ENCODE peak calls at places on chromosomes 6 and 20, in five cellular contexts. I is aorta; E is activated naive CD8-positive, alpha-beta T cell treated with anti-CD3 and anti-CD28 coated beads, Interleukin-2, amount 50 U/mL, for 24 hours; Q is left lung; N is esophagus mucosa. Z is an unnamed sample.

GRCh38 chr20:21557246-21557982 is 43.5 kb upstream of the NKX2-2 start:
- ATAC-seq in I (no peak), E (peak), N (no peak), Q (no peak), Z (peak)

GRCh38 chr20:53643031-53643832 is 49.6 kb upstream of the ZNF217 start:
- ATAC-seq in N (peak), E (peak), I (peak), Q (peak), Z (peak)

GRCh38 chr6:87274660-87275273 is 47.6 kb upstream of the SMIM8 start:
- ATAC-seq in E (no peak), Q (no peak), N (peak), I (no peak), Z (no peak)

GRCh38 chr6:145075425-145075824 is 659.9 kb downstream of the EPM2A start:
- ATAC-seq in N (no peak), E (no peak), I (no peak), Q (no peak), Z (no peak)

GRCh38 chr6:56851104-56851503 is 103.8 kb upstream of the BEND6 start:
- ATAC-seq in Q (peak), N (peak), I (peak), E (no peak), Z (peak)

GRCh38 chr6:137638926-137639706 is 144.9 kb upstream of the OLIG3 start:
- ATAC-seq in E (peak), Q (no peak), I (no peak), N (no peak), Z (peak)

GRCh38 chr20:50438986-50439407 is 71.2 kb upstream of the PTPN1 start:
- ATAC-seq in E (peak), N (peak), Q (no peak), I (no peak), Z (peak)

GRCh38 chr20:62751551-62752150 is 43.0 kb downstream of the NTSR1 start:
- ATAC-seq in E (no peak), I (no peak), N (no peak), Q (no peak), Z (no peak)

GRCh38 chr6:131101911-131102680 is 33.2 kb upstream of the AKAP7 start:
- ATAC-seq in N (no peak), Q (no peak), I (no peak), E (no peak), Z (no peak)

GRCh38 chr6:108363756-108364356 is 69.0 kb downstream of the AFG1L start:
- ATAC-seq in E (no peak), I (no peak), Q (peak), N (peak), Z (peak)